ENCODE peak calls at places on chromosome 6, in four cellular contexts. N is germinal center; Y is B cell; R is stimulated activated naive CD8-positive, alpha-beta T cell treated with anti-CD3 and anti-CD28 coated beads, Interleukin-15, Interleukin-2, amounts not matched to agents 100 U/mL and 50 U/mL, for 24 hours. E is an unnamed sample.

GRCh38 chr6:40550096-40550731 is 37.0 kb downstream of the LRFN2 start:
- DNase-seq in Y (no peak), R (peak), N (peak), E (no peak)

GRCh38 chr6:2385584-2385983 is 140.2 kb upstream of the GMDS start:
- DNase-seq in R (no peak), Y (no peak), N (no peak), E (no peak)

GRCh38 chr6:157597461-157598312 is 216.7 kb downstream of the ZDHHC14 start:
- DNase-seq in Y (peak), N (no peak), R (peak), E (peak)

GRCh38 chr6:130973521-130974277 is 89.3 kb downstream of the EPB41L2 start:
- DNase-seq in N (no peak), R (no peak), Y (no peak), E (no peak)

GRCh38 chr6:159959165-159959975 is 9.5 kb upstream of the IGF2R start:
- DNase-seq in N (peak), R (no peak), Y (no peak), E (no peak)

GRCh38 chr6:117555882-117556498 is 46.3 kb downstream of the GOPC start:
- DNase-seq in R (peak), Y (no peak), N (peak), E (peak)

GRCh38 chr6:39007575-39007974 is 41.0 kb upstream of the GLP1R start:
- DNase-seq in N (no peak), R (no peak), Y (no peak), E (no peak)

GRCh38 chr6:30508890-30509736 is 19.8 kb downstream of the HLA-E start:
- DNase-seq in Y (no peak), N (no peak), R (peak), E (peak)

E was measured in activated CD8-positive, alpha-beta memory T cell treated with anti-CD3 and anti-CD28 coated beads, Interleukin-2, amount 50 U/mL, for 48 hours.